ENCODE peak calls at places on chromosomes 5 and 9, in nine cellular contexts. C is uterus, J is sigmoid colon, B is spleen, R is Peyer's patch, Y is stomach, D is vagina, T is suprapubic skin, V is ovary. N is an unnamed sample. For H3K27me3, the result is how much of the 10 kb centered on the place peaks cover.

GRCh38 chr9:21995652-21996275 is 1.2 kb downstream of the CDKN2B-AS1 start:
- DNase-seq in C (no peak), J (no peak), B (peak), R (peak), Y (peak), D (no peak), T (no peak), V (peak), N (peak)

GRCh38 chr9:2493106-2493505 is 128.5 kb upstream of the VLDLR start:
- DNase-seq in C (peak), J (peak), B (no peak), R (no peak), Y (no peak), D (no peak), T (no peak), V (peak), N (no peak)

GRCh38 chr5:95519151-95519550 is 35.6 kb downstream of the SKIC3 start:
- DNase-seq in C (no peak), J (no peak), B (no peak), R (no peak), Y (no peak), D (no peak), T (no peak), V (no peak), N (no peak)

GRCh38 chr5:17396247-17396646 is 101.8 kb upstream of the TAF11L2 start:
- DNase-seq in C (no peak), J (no peak), B (no peak), R (no peak), Y (no peak), D (no peak), T (no peak), V (no peak), N (no peak)

GRCh38 chr9:137138701-137139467 is at the start of gene GRIN1:
- DNase-seq in C (no peak), J (no peak), B (no peak), R (no peak), Y (no peak), D (no peak), T (no peak), V (no peak), N (no peak)

GRCh38 chr9:119088002-119088401 is 281.2 kb downstream of the BRINP1 start:
- DNase-seq in C (no peak), J (no peak), B (no peak), R (no peak), Y (no peak), D (no peak), T (no peak), V (no peak), N (no peak)

GRCh38 chr9:96483733-96484240 is 33.8 kb downstream of the HABP4 start:
- DNase-seq in C (no peak), J (no peak), B (no peak), R (no peak), Y (no peak), D (no peak), T (no peak), V (no peak), N (no peak)

GRCh38 chr5:167504276-167504675 is 787.2 kb upstream of the WWC1 start:
- DNase-seq in C (no peak), J (no peak), B (no peak), R (no peak), Y (no peak), D (no peak), T (no peak), V (no peak), N (no peak)

GRCh38 chr9:6226696-6227095 is 11.1 kb downstream of the IL33 start:
- DNase-seq in C (no peak), J (no peak), B (no peak), R (no peak), Y (no peak), D (no peak), T (no peak), V (no peak), N (no peak)

GRCh38 chr5:124516567-124516966 is 229.9 kb downstream of the ZNF608 start:
- DNase-seq in C (no peak), J (no peak), B (no peak), R (no peak), Y (no peak), D (no peak), T (no peak), V (no peak), N (no peak)

GRCh38 chr5:166349036-166349435 is 1942.4 kb upstream of the WWC1 start:
- DNase-seq in C (no peak), J (no peak), B (no peak), R (no peak), Y (no peak), D (no peak), T (no peak), V (no peak), N (no peak)

GRCh38 chr9:95023217-95024003 is 294.1 kb downstream of the FANCC start:
- DNase-seq in C (no peak), J (no peak), B (no peak), R (no peak), Y (no peak), D (no peak), T (no peak), V (no peak), N (no peak)

GRCh38 chr9:107131108-107131799 is 151.8 kb upstream of the RAD23B start:
- DNase-seq in C (no peak), J (no peak), B (no peak), R (no peak), Y (no peak), D (no peak), T (no peak), V (no peak), N (no peak)

GRCh38 chr9:137267933-137268355 is 9.6 kb upstream of the TOR4A start:
- DNase-seq in C (no peak), J (no peak), B (peak), R (peak), Y (no peak), D (peak), T (no peak), V (no peak), N (no peak)

GRCh38 chr5:130052752-130053151 is 148.5 kb downstream of the CHSY3 start:
- DNase-seq in C (no peak), J (no peak), B (no peak), R (no peak), Y (no peak), D (no peak), T (no peak), V (no peak), N (no peak)

GRCh38 chr9:109409998-109410397 is 88.1 kb downstream of the PTPN3 start:
- DNase-seq in C (no peak), J (no peak), B (no peak), R (no peak), Y (no peak), D (no peak), T (no peak), V (no peak), N (no peak)

GRCh38 chr5:179766726-179767455 is 26.9 kb upstream of the LTC4S start:
- DNase-seq in C (no peak), J (no peak), B (no peak), R (no peak), Y (no peak), D (no peak), T (no peak), V (no peak), N (no peak)

GRCh38 chr5:160009591-160009989 is 651 bp downstream of the TTC1 start:
- DNase-seq in C (no peak), J (no peak), B (no peak), R (no peak), Y (no peak), D (no peak), T (no peak), V (no peak), N (no peak)

GRCh38 chr5:160007610-160008009 is 1.3 kb upstream of the TTC1 start:
- DNase-seq in C (no peak), J (no peak), B (no peak), R (no peak), Y (no peak), D (no peak), T (no peak), V (no peak), N (no peak)

GRCh38 chr5:160011471-160011870 is 2.5 kb downstream of the TTC1 start:
- DNase-seq in C (no peak), J (no peak), B (no peak), R (no peak), Y (no peak), D (no peak), T (no peak), V (no peak), N (no peak)

GRCh38 chr5:160008877-160009590 is at the start of gene TTC1:
- DNase-seq in C (peak), J (peak), B (peak), R (peak), Y (peak), D (peak), T (peak), V (peak), N (peak)
- TF ChIP-seq POLR2A in C (peak), J (peak), B (peak), R (peak), Y (peak), D (no peak), T (peak), V (peak), N (peak)

DNA sequence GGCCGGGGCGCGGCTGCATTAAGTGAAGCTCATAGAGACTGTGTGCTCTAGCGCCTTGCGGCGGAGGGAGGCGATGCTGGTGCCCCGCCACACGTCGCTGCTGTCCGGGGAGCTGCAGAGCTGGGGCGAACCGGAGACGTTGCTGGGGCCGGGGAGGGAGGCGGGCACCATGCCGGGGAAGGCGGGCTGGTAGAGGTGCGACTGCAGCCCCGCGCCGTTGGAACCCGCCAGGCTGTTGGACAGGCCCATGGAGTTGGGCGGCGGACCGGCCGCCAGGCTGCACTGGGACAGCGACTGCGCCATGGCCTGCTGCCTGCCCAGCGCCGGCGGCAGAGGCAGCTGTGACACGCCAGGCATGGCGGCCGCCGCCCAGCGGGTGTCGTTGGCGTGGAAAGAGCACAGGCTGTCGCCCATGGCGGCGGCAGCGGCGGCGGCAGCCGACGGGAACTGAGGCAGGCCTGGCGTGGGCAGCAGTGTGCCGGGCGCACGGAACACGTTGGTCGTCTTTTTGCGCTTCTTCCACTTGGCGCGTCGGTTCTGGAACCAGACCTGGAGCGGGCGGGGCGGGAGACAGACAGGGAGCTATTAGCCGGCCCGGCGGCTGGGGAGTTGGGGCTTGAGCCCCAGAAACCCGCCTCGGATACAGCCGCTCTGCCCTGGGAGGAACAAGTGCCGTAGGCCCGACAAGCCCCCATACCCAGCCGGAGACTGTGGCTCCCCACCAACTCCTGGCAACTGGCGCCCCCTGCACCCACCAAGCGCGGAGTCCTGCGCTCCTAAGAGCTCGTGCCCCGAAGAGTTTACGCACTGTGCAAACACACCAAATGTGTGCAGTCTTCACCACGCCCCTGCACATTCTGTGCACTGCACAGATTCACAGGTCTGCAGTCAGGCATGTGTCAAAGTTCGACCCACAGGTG is 8.0 kb downstream of the OTP start:
- DNase-seq in C (no peak), J (no peak), B (peak), R (peak), Y (peak), D (no peak), T (no peak), V (no peak), N (no peak)
- TF ChIP-seq CTCF in C (no peak), J (no peak), B (no peak), R (no peak), Y (no peak), D (no peak), T (no peak), V (no peak), N (no peak)

GRCh38 chr9:133641861-133642595 is 5.9 kb downstream of the DBH start:
- DNase-seq in C (no peak), J (no peak), B (no peak), R (no peak), Y (no peak), D (no peak), T (no peak), V (no peak), N (no peak)
- H3K27me3 ChIP-seq in C (under half), J (under half), B (under half), R (under half), Y (under half), D (under half), T (under half), V (under half), N (under half)

GRCh38 chr9:35835216-35835604 is 6.2 kb downstream of the TMEM8B start:
- DNase-seq in C (no peak), J (peak), B (no peak), R (no peak), Y (peak), D (no peak), T (no peak), V (no peak), N (no peak)

GRCh38 chr9:35832814-35833213 is 3.8 kb downstream of the TMEM8B start:
- DNase-seq in C (no peak), J (no peak), B (no peak), R (no peak), Y (peak), D (no peak), T (no peak), V (no peak), N (no peak)

GRCh38 chr9:35836595-35836994 is 7.6 kb downstream of the TMEM8B start:
- DNase-seq in C (no peak), J (peak), B (no peak), R (no peak), Y (no peak), D (no peak), T (no peak), V (no peak), N (peak)

GRCh38 chr9:35834260-35835215 is 5.5 kb downstream of the TMEM8B start:
- DNase-seq in C (no peak), J (peak), B (no peak), R (no peak), Y (no peak), D (no peak), T (no peak), V (no peak), N (peak)

GRCh38 chr9:35835766-35836165 is 6.7 kb downstream of the TMEM8B start:
- DNase-seq in C (no peak), J (no peak), B (no peak), R (no peak), Y (no peak), D (no peak), T (no peak), V (no peak), N (peak)
- TF ChIP-seq POLR2A in C (no peak), J (no peak), B (no peak), R (no peak), Y (no peak), D (no peak), T (no peak), V (no peak), N (no peak)

GRCh38 chr5:151223447-151224264 is at the start of gene CCDC69:
- DNase-seq in C (peak), J (peak), B (peak), R (peak), Y (peak), D (no peak), T (no peak), V (peak), N (peak)
- TF ChIP-seq CTCF in C (peak), J (peak), B (no peak), R (no peak), Y (peak), D (no peak), T (no peak), V (no peak), N (peak)

GRCh38 chr5:135467051-135467625 is 15.0 kb upstream of the TIFAB start:
- DNase-seq in C (no peak), J (peak), B (peak), R (no peak), Y (no peak), D (no peak), T (peak), V (no peak), N (no peak)

GRCh38 chr5:135468541-135468940 is 16.4 kb upstream of the TIFAB start:
- DNase-seq in C (no peak), J (peak), B (peak), R (no peak), Y (no peak), D (no peak), T (no peak), V (no peak), N (peak)

GRCh38 chr5:135465391-135466122 is 13.4 kb upstream of the TIFAB start:
- DNase-seq in C (no peak), J (peak), B (peak), R (no peak), Y (no peak), D (no peak), T (peak), V (no peak), N (peak)

GRCh38 chr5:135466178-135467050 is 14.3 kb upstream of the TIFAB start:
- DNase-seq in C (peak), J (peak), B (peak), R (peak), Y (peak), D (no peak), T (peak), V (peak), N (peak)

DNA sequence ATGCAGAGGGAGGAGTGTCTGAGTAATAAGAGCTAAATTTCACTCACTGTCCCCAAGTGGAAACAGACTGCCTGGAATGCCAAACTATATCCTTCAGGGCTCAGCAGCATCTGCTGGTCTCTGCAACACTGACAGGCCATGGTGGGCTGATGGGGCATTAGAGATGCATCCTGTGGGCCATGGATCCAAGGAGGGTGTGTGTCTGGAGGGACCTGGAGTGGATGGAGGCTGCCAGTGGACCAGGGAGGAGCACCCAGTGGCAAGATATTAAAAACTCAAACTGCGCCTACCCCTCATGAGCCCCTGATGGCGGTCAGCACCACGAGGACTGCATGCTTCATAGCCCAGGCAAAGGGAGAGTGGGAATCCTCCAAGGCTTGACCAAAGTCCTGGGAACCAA is 15.9 kb upstream of the TIFAB start:
- DNase-seq in C (no peak), J (peak), B (peak), R (no peak), Y (no peak), D (no peak), T (peak), V (no peak), N (no peak)
- H3K27me3 ChIP-seq in C (under half), J (under half), B (half or more), R (under half), Y (half or more), D (under half), T (under half), V (under half), N (under half)

GRCh38 chr9:14249527-14249926 is 64.4 kb downstream of the NFIB start:
- DNase-seq in C (no peak), J (no peak), B (no peak), R (no peak), Y (no peak), D (no peak), T (no peak), V (no peak), N (no peak)
- TF ChIP-seq POLR2A in C (no peak), J (no peak), B (no peak), R (no peak), Y (no peak), D (no peak), T (no peak), V (no peak), N (no peak)

GRCh38 chr5:159310492-159310891 is 19.8 kb downstream of the IL12B start:
- DNase-seq in C (no peak), J (no peak), B (peak), R (peak), Y (peak), D (no peak), T (no peak), V (no peak), N (no peak)
- TF ChIP-seq CTCF in C (no peak), J (no peak), B (no peak), R (no peak), Y (no peak), D (no peak), T (no peak), V (no peak), N (no peak)

GRCh38 chr5:176881816-176882565 is 17.2 kb downstream of the HK3 start:
- DNase-seq in C (no peak), J (no peak), B (peak), R (no peak), Y (no peak), D (no peak), T (no peak), V (no peak), N (peak)
- H3K27me3 ChIP-seq in C (under half), J (under half), B (under half), R (under half), Y (under half), D (under half), T (under half), V (under half), N (under half)

DNA sequence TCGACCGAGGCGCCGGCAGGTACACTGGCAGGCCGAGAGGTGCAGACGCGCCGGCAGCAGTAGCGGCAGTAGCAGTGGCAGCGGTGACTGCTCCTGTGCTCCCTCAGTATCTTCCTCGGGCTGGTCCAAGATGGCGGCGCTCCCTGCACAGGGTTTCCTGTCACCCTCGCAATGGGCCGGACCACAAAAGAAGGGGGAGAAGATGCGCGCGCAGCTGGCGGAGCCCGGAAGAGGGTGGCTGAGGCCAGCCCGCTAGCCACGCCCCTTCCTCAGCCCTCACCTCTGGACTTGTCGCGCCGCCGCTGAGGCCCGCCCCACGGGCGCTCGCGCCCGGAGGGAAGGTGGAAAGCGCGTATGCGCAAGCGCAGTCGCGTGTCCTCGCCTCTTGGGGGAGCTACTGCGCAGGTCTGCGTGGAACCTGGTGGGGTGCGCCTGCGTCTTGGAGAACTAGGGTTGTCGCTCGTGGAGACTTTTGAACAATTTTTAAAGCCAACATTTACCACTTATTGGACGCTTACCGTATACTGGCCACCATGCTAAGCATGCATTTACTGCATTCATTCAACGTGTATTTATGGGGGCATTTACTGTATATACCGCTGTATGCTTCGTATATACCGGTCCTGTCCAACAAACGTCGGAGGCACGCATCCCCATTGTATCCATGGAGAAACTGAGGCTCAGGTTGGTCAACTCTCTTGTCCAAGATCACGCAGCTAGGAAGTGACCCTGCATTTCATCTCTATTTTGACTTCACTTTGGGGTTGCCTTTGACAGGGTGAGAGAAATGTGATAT is at the start of gene RAB14:
- DNase-seq in C (peak), J (peak), B (peak), R (peak), Y (peak), D (peak), T (peak), V (peak), N (peak)
- TF ChIP-seq POLR2A in C (peak), J (peak), B (no peak), R (peak), Y (no peak), D (no peak), T (no peak), V (peak), N (peak)